ENCODE peak calls at places on chromosomes 7 and 10, in six cellular contexts. Y, B, D, K, M and G are unnamed samples.

GRCh38 chr7:153457796-153458195 is 594.4 kb upstream of the DPP6 start:
- DNase-seq in K (no peak), M (no peak), Y (no peak), B (no peak), D (no peak), G (no peak)

GRCh38 chr7:151427705-151428392 is 12.1 kb downstream of the CRYGN start:
- DNase-seq in Y (no peak), B (peak), K (no peak), M (no peak), D (no peak), G (no peak)

GRCh38 chr7:139341776-139342244 is 673 bp downstream of the FMC1 start:
- DNase-seq in Y (no peak), D (no peak), K (no peak), M (no peak), B (no peak), G (no peak)

GRCh38 chr10:132058111-132058745 is 7.5 kb upstream of the JAKMIP3 start:
- DNase-seq in D (no peak), K (no peak), B (peak), Y (no peak), M (no peak), G (no peak)

GRCh38 chr7:107810626-107811025 is 7.6 kb upstream of the SLC26A3 start:
- DNase-seq in D (no peak), B (no peak), K (no peak), Y (no peak), M (no peak), G (no peak)

GRCh38 chr7:2710901-2711551 is 23.0 kb downstream of the AMZ1 start:
- DNase-seq in D (peak), K (peak), M (no peak), Y (no peak), B (no peak), G (no peak)

GRCh38 chr7:77655836-77656455 is 40.3 kb upstream of the RSBN1L start:
- DNase-seq in B (no peak), M (no peak), K (no peak), D (no peak), Y (peak), G (no peak)

GRCh38 chr10:8053446-8054242 is 844 bp upstream of the GATA3 start:
- DNase-seq in B (no peak), Y (peak), D (peak), K (peak), M (peak), G (peak)

GRCh38 chr10:28036587-28036986 is 37.7 kb upstream of the ODAD2 start:
- DNase-seq in K (no peak), Y (peak), M (no peak), D (peak), B (no peak), G (peak)

GRCh38 chr10:122233857-122234348 is 37.2 kb upstream of the BTBD16 start:
- DNase-seq in B (no peak), D (no peak), K (no peak), M (no peak), Y (no peak), G (no peak)

GRCh38 chr10:97335995-97336394 is 1.5 kb upstream of the FRAT2 start:
- DNase-seq in B (no peak), K (no peak), Y (no peak), D (no peak), M (no peak), G (no peak)

GRCh38 chr7:1122832-1123501 is 35.1 kb downstream of the GPER1 start:
- DNase-seq in K (peak), B (no peak), D (no peak), Y (no peak), M (no peak), G (no peak)

GRCh38 chr10:71965623-71966022 is 1.4 kb downstream of the CHST3 start:
- DNase-seq in Y (no peak), M (no peak), K (no peak), B (peak), D (no peak), G (no peak)

GRCh38 chr10:119006451-119007210 is 22.9 kb upstream of the NANOS1 start:
- DNase-seq in B (peak), K (peak), Y (peak), D (peak), M (peak), G (peak)

DNA sequence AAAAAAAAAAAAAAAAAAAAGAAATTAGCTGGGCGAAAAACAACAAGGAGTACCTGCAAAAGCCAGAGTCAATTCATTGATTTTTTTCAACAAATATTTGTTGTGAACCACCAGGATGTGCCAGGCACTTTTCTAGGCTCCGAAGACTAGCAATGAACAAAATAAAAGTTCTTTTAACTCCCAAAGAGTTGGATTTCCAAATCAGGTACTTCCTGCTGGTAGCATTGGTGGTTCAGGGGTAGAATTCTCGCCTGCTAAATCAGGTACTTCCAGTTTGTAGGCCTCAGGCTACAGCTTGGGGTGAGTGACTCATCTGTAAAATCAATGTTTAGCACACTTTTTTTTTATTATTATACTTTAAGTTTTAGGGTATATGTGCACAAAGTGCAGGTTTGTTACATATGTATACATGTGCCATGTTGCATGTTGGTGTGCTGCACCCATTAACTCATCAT is 10.9 kb downstream of the PPA1 start:
- DNase-seq in B (no peak), K (peak), Y (no peak), M (no peak), D (no peak), G (peak)
- TF ChIP-seq CTCF in B (no peak), K (no peak), Y (no peak), M (no peak), D (no peak), G (no peak)

DNA sequence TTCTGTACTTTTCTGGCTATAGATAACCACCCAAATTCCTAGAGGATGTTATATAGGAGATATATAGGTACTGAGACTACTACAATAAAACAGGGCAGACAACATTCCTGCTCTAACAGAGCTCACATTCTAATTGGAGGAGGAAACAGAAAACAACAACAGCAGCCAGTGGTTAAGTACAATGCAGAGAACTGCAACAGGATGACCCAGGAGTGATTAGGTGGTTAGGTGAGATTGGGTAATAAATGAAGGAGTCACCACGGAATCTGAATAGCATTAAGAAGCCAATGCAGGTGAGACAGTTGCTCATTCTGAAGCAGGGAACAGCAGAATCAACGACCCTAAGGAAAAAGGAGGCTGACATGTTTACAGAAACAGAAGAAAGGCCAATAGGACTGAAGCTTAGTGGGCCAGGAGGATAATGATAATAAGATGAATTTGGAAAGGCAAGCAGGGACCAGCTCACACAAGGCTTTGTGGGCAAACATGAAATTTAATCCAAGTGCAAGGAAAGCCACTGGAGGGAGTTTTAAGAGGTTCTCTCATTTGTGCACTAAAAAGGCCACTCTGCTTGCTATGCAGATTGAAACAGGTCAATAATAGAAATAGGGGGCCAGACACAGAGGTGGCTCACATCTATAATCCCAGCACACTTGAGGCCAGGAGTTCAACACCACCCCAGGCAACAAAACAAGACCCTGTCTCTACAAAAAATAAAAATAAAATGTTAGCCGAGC is 16.9 kb upstream of the REEP3 start:
- DNase-seq in Y (no peak), M (no peak), K (no peak), B (no peak), D (no peak), G (no peak)
- TF ChIP-seq CTCF in Y (no peak), M (no peak), K (no peak), B (no peak), D (peak), G (no peak)

GRCh38 chr7:76257973-76258372 is 44.5 kb upstream of the HSPB1 start:
- DNase-seq in M (no peak), D (no peak), K (no peak), Y (no peak), B (no peak), G (no peak)
- TF ChIP-seq CTCF in M (no peak), D (no peak), K (no peak), Y (no peak), B (no peak), G (no peak)

GRCh38 chr7:128389085-128389814 is 20.5 kb downstream of the IMPDH1 start:
- DNase-seq in D (no peak), M (no peak), K (no peak), B (no peak), Y (no peak), G (no peak)
- TF ChIP-seq CTCF in D (no peak), M (no peak), K (no peak), B (no peak), Y (no peak), G (no peak)

GRCh38 chr10:106401161-106401560 is 763.3 kb downstream of the SORCS1 start:
- DNase-seq in B (no peak), K (no peak), Y (no peak), M (no peak), D (no peak), G (peak)
- TF ChIP-seq CTCF in B (no peak), K (peak), Y (peak), M (no peak), D (peak), G (peak)

DNA sequence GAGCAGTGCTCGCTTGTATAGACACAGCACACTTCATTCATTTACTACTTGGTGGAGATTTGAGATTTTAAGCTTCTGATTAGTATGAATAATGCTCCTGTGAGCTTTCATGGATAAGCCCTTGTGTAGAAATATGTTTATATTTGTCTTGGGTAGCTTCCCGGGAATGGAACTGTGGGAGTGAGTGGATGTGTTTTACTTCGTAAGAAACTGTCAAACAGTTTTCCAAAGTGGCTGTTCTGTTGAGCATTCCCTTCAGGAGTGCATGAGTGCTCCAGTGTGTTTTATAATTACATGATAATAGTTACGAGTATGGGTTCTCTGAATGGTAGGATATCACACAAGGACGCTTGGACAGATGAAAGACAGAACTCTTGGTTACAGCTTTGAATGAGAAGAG is 49.4 kb downstream of the VWC2 start:
- DNase-seq in M (no peak), K (no peak), Y (no peak), D (no peak), B (no peak), G (no peak)
- TF ChIP-seq CTCF in M (no peak), K (no peak), Y (no peak), D (no peak), B (no peak), G (no peak)

DNA sequence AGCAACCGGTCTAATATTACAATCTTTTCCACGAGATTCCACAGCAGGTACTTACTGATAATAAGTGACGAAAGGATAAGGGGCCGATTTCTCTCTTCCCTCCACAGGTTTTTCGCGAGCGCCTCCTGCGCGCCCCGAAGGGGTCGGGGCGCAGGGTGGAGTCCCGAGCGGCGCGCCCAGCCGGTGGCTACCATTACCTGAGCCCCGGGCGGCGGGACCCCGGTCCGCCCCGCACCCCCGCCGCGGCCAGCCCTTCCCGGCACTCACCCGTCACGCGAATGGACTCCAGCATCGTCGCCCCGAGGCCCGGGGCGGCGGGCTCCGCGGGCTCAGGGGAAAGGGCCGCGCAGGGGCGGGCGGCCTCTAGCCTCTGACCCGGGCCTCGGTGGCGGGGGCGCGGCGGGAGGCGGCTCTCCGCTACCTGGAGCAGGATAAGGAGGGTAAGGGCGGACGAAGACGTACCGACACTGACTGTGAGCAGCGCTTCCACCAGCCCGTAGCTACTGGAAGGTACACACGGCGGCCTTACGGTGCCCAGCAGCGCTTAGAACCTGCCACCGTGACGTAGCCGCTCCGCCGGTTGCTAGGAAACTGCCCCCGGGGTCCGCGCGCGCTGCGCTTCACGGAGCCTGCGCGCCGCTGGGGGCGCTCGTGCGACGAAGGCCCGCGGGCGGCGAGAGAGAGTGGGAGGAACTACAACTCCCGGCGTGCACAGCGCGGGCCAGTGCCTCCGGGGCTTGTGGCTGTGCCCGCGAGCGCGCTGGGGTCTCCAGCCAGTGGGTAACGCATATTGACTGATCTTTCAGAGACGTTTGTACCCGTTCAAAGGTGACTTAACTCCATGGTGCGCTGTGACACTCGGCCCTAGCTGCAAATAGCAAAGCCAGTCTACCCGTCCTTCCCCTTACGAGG is 22.8 kb upstream of the ANLN start:
- DNase-seq in M (peak), B (peak), K (peak), Y (peak), D (peak), G (peak)
- TF ChIP-seq CTCF in M (peak), B (peak), K (peak), Y (peak), D (peak), G (peak)

GRCh38 chr7:47807756-47808155 is 140.5 kb downstream of the PKD1L1 start:
- DNase-seq in Y (no peak), M (peak), D (no peak), K (no peak), B (no peak), G (no peak)
- TF ChIP-seq CTCF in Y (no peak), M (no peak), D (no peak), K (no peak), B (no peak), G (no peak)

GRCh38 chr10:92638037-92638436 is 45.1 kb downstream of the KIF11 start:
- DNase-seq in B (no peak), Y (no peak), D (no peak), M (no peak), K (no peak), G (no peak)

GRCh38 chr10:92641492-92641891 is 48.3 kb upstream of the HHEX start:
- DNase-seq in Y (no peak), D (no peak), K (no peak), M (no peak), B (no peak), G (no peak)

GRCh38 chr10:92640110-92640509 is 47.2 kb downstream of the KIF11 start:
- DNase-seq in M (peak), K (no peak), D (peak), B (no peak), Y (peak), G (peak)
- TF ChIP-seq CTCF in M (peak), K (no peak), D (peak), B (no peak), Y (peak), G (peak)

DNA sequence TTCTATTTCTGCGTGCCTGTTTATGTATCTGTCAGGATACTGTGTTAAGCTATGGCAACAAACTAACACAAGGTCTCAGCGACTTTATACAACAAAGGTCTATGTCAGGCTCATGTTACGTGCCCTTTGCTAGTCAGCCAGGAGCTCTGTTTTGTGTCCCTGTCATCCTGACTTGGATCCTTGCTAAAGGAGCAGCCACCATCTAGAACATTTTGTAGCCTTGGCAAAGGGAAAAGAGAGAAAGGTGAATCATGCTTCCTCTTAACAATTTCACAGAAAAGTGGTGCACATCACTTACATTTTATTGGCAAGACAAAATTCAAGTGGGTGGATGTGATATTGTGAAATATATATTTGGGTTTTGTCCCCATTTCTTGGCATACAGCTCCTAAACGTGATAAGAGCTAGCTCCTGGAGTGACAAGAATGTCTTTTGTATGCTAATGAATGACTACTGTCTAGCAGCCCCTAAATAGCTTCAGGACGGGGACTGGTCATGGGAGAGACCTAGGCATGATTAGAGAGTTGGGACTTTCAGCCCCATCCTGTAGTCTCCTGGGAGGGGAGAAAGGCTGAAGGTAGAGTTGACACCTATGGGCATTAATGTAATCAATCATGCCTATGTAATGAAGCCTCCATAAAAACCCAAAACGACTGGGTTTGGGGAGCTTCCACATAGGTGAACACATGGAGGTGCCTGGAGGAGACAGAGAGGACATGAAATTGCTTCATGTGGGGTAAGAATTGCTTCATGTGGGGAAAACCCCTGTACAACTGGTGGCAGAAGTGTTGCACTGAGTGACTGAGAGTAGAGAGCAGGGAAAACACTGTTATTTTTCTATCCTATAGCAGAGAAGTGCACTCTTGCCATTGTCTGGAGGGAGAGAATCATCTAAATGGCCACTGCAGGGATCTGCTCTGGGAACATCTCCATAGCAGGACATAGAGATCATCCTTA is 33.0 kb downstream of the MRPL32 start:
- DNase-seq in D (peak), M (no peak), K (no peak), Y (peak), B (peak), G (no peak)
- TF ChIP-seq CTCF in D (no peak), M (no peak), K (no peak), Y (no peak), B (no peak), G (no peak)